ENCODE peak calls at places on chromosome 14, in seven cellular contexts. F, Z, X, E, O, L and I are unnamed samples. For H3K4me1 and H3K27me3, the result is how much of the 10 kb centered on the place peaks cover.

GRCh38 chr14:81437226-81437625 is 37.1 kb upstream of the STON2 start:
- DNase-seq in O (no peak), Z (no peak), X (no peak), F (no peak), E (no peak), L (no peak), I (no peak)

GRCh38 chr14:91898256-91898843 is 31.0 kb upstream of the TC2N start:
- DNase-seq in L (peak), X (no peak), E (no peak), O (no peak), Z (no peak), F (no peak), I (no peak)

GRCh38 chr14:85090681-85091080 is 439.3 kb upstream of the FLRT2 start:
- DNase-seq in Z (no peak), F (no peak), X (no peak), L (no peak), E (no peak), O (no peak), I (no peak)

GRCh38 chr14:86521032-86521730 is 991.2 kb downstream of the FLRT2 start:
- DNase-seq in F (no peak), E (no peak), O (no peak), X (no peak), L (no peak), Z (no peak), I (no peak)

GRCh38 chr14:89251066-89251465 is 166.0 kb downstream of the FOXN3 start:
- DNase-seq in O (no peak), Z (no peak), F (no peak), X (no peak), E (no peak), L (peak), I (no peak)

GRCh38 chr14:65242732-65243134 is 140.4 kb upstream of the MAX start:
- DNase-seq in O (no peak), Z (no peak), E (no peak), L (no peak), X (peak), F (no peak), I (no peak)

GRCh38 chr14:21408152-21408551 is 24.3 kb upstream of the SUPT16H start:
- DNase-seq in L (peak), O (no peak), E (no peak), F (no peak), X (no peak), Z (no peak), I (no peak)

GRCh38 chr14:59481407-59482119 is 2.6 kb downstream of the L3HYPDH start:
- DNase-seq in O (no peak), L (peak), E (no peak), X (no peak), Z (no peak), F (no peak), I (no peak)

GRCh38 chr14:44995770-44996294 is 33.8 kb downstream of the TOGARAM1 start:
- DNase-seq in O (no peak), F (no peak), Z (no peak), E (no peak), X (no peak), L (no peak), I (no peak)

GRCh38 chr14:50560929-50561280 is 960 bp downstream of the ATL1 start:
- DNase-seq in F (peak), L (peak), Z (peak), E (peak), O (no peak), X (peak), I (peak)

GRCh38 chr14:99737451-99737951 is 53.4 kb downstream of the CYP46A1 start:
- DNase-seq in O (no peak), E (no peak), Z (no peak), F (no peak), L (no peak), X (peak), I (no peak)

GRCh38 chr14:49769581-49770211 is 1.7 kb downstream of the KLHDC2 start:
- DNase-seq in Z (no peak), F (no peak), X (no peak), E (no peak), O (no peak), L (no peak), I (no peak)

GRCh38 chr14:38158468-38158867 is 49.2 kb upstream of the SSTR1 start:
- DNase-seq in O (no peak), E (no peak), F (no peak), L (no peak), Z (no peak), X (no peak), I (no peak)
- H3K4me1 ChIP-seq in O (under half), E (under half), F (under half), L (under half), Z (under half), X (under half), I (under half)

GRCh38 chr14:37602605-37603453 is 7.4 kb downstream of the TTC6 start:
- DNase-seq in E (no peak), O (no peak), X (no peak), F (no peak), L (no peak), Z (no peak), I (no peak)

GRCh38 chr14:37610945-37611523 is 15.6 kb downstream of the TTC6 start:
- DNase-seq in Z (no peak), E (no peak), O (no peak), L (no peak), F (no peak), X (no peak), I (no peak)

GRCh38 chr14:37603688-37604251 is 8.3 kb downstream of the TTC6 start:
- DNase-seq in O (no peak), F (no peak), Z (no peak), X (no peak), E (no peak), L (no peak), I (no peak)

GRCh38 chr14:37608649-37609048 is 13.2 kb downstream of the TTC6 start:
- DNase-seq in E (no peak), O (no peak), Z (no peak), F (no peak), X (no peak), L (no peak), I (no peak)
- H3K27me3 ChIP-seq in E (under half), O (under half), Z (half or more), F (under half), X (under half), L (half or more), I (under half)

GRCh38 chr14:60771117-60771516 is 36.6 kb downstream of the MNAT1 start:
- DNase-seq in L (no peak), O (no peak), Z (no peak), F (no peak), E (no peak), X (no peak), I (no peak)

GRCh38 chr14:60773558-60773957 is 39.0 kb downstream of the MNAT1 start:
- DNase-seq in L (no peak), X (no peak), Z (no peak), E (no peak), O (no peak), F (no peak), I (no peak)

GRCh38 chr14:60777856-60778578 is 43.5 kb downstream of the MNAT1 start:
- DNase-seq in E (no peak), X (no peak), F (no peak), L (peak), O (no peak), Z (no peak), I (no peak)

DNA sequence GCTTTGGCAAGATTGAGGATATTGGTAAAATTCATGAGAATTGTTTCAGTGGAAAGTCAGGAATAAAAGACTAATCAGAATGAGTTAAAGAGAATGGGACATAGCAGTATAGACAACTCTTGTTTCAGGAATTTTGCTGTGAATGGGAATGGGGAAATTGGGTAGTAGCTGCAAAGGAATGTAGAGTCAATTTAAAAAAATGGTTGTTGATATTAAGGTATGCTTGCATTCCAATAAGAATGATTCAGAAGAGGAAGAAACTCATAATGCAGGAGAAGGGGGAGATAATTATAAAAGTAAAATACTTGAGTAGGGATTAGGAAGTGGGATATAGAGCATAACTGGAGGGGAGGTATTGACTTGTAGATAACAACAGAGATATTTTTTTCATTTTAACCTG is 40.7 kb downstream of the MNAT1 start:
- DNase-seq in L (peak), X (no peak), O (no peak), F (no peak), E (no peak), Z (no peak), I (no peak)
- H3K27ac ChIP-seq in L (no peak), X (no peak), O (no peak), F (no peak), E (no peak), Z (no peak), I (no peak)

GRCh38 chr14:71359823-71360222 is 452.6 kb downstream of the PCNX1 start:
- DNase-seq in F (no peak), X (no peak), E (no peak), L (no peak), O (no peak), Z (no peak), I (no peak)
- H3K4me1 ChIP-seq in F (under half), X (under half), E (under half), L (under half), O (under half), Z (under half), I (under half)

DNA sequence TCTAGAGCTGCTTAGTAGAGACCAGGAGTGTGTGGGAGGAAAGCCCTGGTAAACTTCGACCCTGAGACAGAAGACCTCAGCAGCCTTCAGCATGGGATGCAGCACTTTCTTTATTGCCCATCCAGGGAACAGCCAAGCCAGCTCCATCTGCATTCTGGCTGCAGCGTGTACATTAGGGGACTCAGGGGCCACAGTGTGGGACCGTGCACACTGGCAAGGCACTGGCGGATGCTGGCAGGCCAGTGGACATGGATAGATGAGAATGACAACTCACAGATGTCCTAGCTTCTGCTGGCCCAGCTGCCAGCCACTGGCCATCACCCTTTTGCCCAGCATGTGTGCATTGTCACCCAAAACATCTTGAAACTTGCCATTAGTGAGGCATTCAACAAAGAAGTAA is 12.5 kb downstream of the PLD4 start:
- DNase-seq in L (no peak), Z (no peak), O (no peak), F (no peak), E (no peak), X (no peak), I (no peak)
- H3K27me3 ChIP-seq in L (half or more), Z (under half), O (under half), F (under half), E (under half), X (under half), I (under half)

DNA sequence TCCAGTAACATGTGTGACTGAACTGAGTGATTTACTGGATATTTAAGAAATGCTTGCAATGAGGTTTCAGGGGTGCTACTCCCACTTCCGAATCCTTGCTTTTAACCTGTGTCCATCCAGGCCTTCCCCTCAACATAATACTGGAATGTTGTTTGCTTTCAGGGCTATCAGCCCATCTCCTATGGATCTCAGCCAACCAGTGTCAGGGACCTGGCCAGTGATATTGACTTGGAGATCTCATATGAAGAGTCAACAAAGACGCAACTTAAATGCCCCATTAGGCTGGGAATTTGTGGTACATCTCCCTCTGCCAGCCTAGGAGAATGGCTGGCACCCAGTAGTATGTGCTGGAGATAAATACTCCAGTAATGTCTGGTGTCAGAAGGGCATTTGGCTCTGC is 889 bp upstream of the IFT43 start:
- DNase-seq in O (no peak), F (no peak), E (no peak), X (no peak), Z (no peak), L (no peak), I (no peak)
- H3K27ac ChIP-seq in O (no peak), F (no peak), E (peak), X (peak), Z (peak), L (no peak), I (no peak)

DNA sequence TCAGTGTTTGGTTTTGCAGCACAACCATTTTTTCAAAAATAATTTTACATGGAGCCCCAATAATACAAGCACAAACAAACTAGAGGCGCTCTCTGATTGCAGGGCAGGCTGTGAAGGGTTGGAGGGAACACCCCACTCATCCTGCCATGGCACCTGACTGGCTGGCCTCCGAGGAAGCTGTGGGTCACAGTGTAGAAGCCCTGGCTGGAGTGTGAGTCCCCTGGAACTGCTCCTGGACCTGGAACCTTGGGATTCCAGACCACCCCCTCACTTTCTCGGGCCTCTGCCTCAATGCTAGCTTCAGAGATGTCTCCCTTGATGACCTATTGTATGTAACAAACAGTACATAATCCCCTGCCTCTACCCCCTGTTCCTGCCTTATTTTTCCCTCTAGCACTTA is 14.8 kb upstream of the SERPINA12 start:
- DNase-seq in Z (no peak), F (no peak), E (no peak), L (no peak), O (no peak), X (no peak), I (no peak)
- H3K4me1 ChIP-seq in Z (under half), F (under half), E (under half), L (under half), O (under half), X (under half), I (under half)